ENCODE peak calls at places on chromosomes 3 and 15, in five cellular contexts. W, D, I, Y and K are unnamed samples.

GRCh38 chr15:43518073-43518761 is 809 bp downstream of the MAP1A start:
- DNase-seq in Y (no peak), D (peak; percentile 44), I (peak; percentile 46), W (no peak), K (no peak)

GRCh38 chr15:31867536-31868442 is 162.5 kb upstream of the CHRNA7 start:
- DNase-seq in D (peak; percentile 43), I (peak; percentile 63), Y (peak; percentile 88), W (peak; percentile 64), K (peak; percentile 90)

GRCh38 chr3:150515210-150515609 is 31.1 kb downstream of the SERP1 start:
- DNase-seq in Y (no peak), I (no peak), D (no peak), W (no peak), K (no peak)

GRCh38 chr3:88180398-88180999 is 30.7 kb downstream of the C3orf38 start:
- DNase-seq in W (no peak), D (no peak), Y (no peak), I (no peak), K (no peak)

GRCh38 chr15:79640206-79640605 is 208.1 kb downstream of the MINAR1 start:
- DNase-seq in I (no peak), Y (no peak), D (no peak), W (no peak), K (no peak)

GRCh38 chr3:187281191-187281714 is 10.3 kb downstream of the MASP1 start:
- DNase-seq in W (no peak), I (no peak), D (no peak), Y (no peak), K (no peak)

GRCh38 chr3:44353355-44353924 is 14.9 kb downstream of the TCAIM start:
- DNase-seq in I (no peak), D (no peak), Y (no peak), W (no peak), K (no peak)

GRCh38 chr3:70990190-70990589 is 593.3 kb downstream of the FOXP1 start:
- DNase-seq in Y (no peak), I (no peak), W (no peak), D (no peak), K (no peak)

GRCh38 chr15:71708052-71708432 is 102.3 kb upstream of the NR2E3 start:
- DNase-seq in Y (no peak), I (no peak), W (peak; percentile 23), D (no peak), K (no peak)

GRCh38 chr15:35874260-35874905 is 328.4 kb upstream of the DPH6 start:
- DNase-seq in I (no peak), D (no peak), Y (no peak), W (no peak), K (no peak)

GRCh38 chr15:67884514-67885225 is 44.8 kb upstream of the RNU6-1 start:
- DNase-seq in I (peak; percentile 95), D (peak; percentile 90), Y (peak; percentile 96), W (peak; percentile 92), K (peak; percentile 94)
- TF ChIP-seq POLR2A in I (peak; percentile 70), D (no peak), Y (peak; percentile 20), W (peak; percentile 68), K (no peak)

GRCh38 chr15:58746174-58746573 is 3.3 kb downstream of the ADAM10 start:
- DNase-seq in D (no peak), Y (no peak), I (no peak), W (no peak), K (no peak)

GRCh38 chr15:58752716-58753115 is 3.2 kb upstream of the ADAM10 start:
- DNase-seq in W (no peak), D (no peak), I (no peak), Y (no peak), K (no peak)

GRCh38 chr15:58749532-58750337 is at the start of gene ADAM10:
- DNase-seq in I (peak; percentile 100), D (peak; percentile 99), W (peak; percentile 99), Y (peak; percentile 100), K (peak; percentile 100)

GRCh38 chr15:58748040-58748786 is 1.3 kb downstream of the ADAM10 start:
- DNase-seq in W (no peak), D (no peak), Y (no peak), I (no peak), K (no peak)

DNA sequence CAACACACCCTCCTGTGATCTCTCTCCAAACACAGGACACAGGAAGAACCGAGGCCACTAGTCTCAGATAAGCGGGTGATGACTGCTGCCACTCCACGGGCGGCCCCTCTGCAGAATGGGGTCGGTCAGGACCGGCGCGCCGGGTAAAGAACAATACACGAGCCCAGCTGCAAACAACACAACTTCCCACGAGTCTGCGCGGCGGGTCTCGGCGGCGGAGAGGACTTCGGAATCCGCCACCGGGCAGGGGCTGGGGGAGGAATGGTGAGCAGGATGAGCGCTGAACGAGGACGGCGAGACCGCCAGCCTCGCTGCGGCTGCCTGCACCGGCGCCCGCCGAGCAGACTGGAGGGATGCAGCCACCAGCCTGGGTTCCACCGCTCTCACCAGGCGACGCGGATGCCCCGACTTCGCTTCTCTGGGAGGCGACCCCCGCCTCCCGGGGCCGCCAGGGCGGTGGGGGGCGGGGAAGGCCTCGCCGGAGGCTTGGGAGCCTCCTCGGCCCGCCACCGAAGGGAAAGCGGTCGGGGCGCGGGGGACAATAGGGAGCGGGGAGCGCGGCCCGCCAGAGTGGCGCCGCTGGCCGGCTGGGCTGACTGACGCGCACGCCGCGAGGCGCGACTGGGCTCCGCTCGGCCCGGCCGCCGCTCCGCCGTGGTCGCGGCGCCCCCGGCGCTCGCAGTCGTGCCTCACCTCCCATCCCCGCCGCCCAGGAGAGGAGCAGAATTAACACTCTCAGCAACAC is 548 bp downstream of the ADAM10 start:
- DNase-seq in Y (peak; percentile 93), W (peak; percentile 53), I (peak; percentile 56), D (peak; percentile 52), K (peak; percentile 91)
- TF ChIP-seq POLR2A in Y (no peak), W (peak; percentile 11), I (no peak), D (peak; percentile 11), K (no peak)

DNA sequence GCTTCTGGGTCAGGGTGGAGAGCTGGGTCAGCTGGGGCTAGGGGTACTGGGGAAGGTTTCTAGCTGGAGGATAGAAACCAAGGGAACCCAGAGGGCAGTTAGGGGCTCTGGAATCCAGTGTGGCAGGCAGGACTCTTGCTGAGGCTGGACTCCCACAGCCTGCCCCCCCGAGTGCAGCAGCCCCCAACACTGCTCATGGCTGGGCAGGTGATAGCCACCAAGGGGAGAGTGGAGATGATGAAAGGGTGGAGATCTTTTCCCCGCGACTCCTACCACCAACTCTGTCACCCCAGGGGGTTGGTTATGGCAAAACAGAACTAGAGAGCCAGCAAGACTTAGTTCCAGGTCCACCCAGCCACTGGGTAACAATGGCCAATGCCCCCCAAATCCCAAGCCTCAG is 16.9 kb upstream of the LINGO1 start:
- DNase-seq in W (no peak), I (no peak), Y (no peak), D (no peak), K (no peak)
- TF ChIP-seq POLR2A in W (no peak), I (no peak), Y (no peak), D (no peak), K (no peak)

DNA sequence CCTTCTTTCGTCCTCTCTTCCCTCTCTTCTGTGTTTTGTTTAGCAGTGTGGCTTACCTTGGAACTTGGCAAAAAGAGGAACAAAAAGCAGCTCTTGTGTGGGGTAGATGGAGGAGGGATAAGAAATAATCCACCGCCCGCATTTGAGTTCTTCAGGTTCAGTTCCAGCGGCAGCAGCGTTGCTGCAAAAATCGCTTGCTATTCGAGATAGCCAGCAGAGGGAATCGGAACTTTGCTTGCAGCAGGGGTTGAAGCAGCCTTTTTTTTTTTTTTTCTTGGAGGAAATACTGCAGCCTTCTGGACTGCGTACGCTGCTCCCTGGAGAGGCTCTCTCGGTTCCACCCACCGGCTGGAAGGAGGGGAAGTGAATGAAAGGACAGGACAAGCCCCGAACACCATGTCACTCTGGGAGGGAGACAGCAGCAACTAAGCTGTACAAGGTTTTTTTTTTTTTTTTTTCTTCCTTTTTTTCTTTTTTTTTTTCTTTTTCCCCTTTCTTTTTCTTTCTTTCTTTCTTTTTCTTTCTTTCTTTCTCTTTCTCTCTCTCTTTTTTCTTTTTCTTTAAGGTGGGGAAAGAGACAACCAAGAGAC is at the start of gene RBMS3:
- DNase-seq in I (peak; percentile 92), W (peak; percentile 75), Y (no peak), D (peak; percentile 90), K (peak; percentile 95)
- TF ChIP-seq POLR2A in I (peak; percentile 77), W (peak; percentile 67), Y (no peak), D (peak; percentile 52), K (no peak)

GRCh38 chr15:29429584-29429983 is 160.0 kb upstream of the NSMCE3 start:
- DNase-seq in I (no peak), Y (peak; percentile 65), D (no peak), W (no peak), K (peak; percentile 58)

GRCh38 chr15:29422606-29423005 is 153.0 kb upstream of the NSMCE3 start:
- DNase-seq in W (no peak), Y (no peak), D (no peak), I (no peak), K (no peak)

GRCh38 chr15:29424118-29424517 is 154.5 kb upstream of the NSMCE3 start:
- DNase-seq in W (no peak), Y (no peak), I (no peak), D (no peak), K (no peak)

GRCh38 chr15:29428925-29429573 is 159.4 kb upstream of the NSMCE3 start:
- DNase-seq in D (no peak), W (no peak), Y (no peak), I (no peak), K (no peak)

DNA sequence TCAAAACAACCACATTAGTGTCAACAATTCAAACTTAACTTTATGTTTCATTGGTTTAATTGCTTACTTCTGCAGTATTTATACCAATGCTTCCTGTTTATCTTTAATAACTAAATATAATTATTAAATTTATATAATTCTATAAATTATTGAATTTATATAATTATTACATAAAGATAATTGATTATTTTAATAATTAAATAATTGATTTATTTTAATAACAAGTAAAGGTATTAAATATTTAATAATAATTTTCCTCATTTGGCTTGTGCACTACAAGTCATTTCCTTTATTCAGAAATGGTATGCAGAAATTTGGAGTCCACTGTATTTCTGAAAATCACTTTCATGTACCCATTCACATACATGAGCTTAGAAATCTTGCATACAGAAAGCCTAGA is 156.2 kb upstream of the NSMCE3 start:
- DNase-seq in I (no peak), W (no peak), D (no peak), Y (no peak), K (no peak)
- TF ChIP-seq POLR2A in I (no peak), W (no peak), D (no peak), Y (no peak), K (no peak)

GRCh38 chr15:86433983-86434382 is 354.3 kb downstream of the AGBL1 start:
- DNase-seq in I (no peak), Y (no peak), D (no peak), W (no peak), K (no peak)

DNA sequence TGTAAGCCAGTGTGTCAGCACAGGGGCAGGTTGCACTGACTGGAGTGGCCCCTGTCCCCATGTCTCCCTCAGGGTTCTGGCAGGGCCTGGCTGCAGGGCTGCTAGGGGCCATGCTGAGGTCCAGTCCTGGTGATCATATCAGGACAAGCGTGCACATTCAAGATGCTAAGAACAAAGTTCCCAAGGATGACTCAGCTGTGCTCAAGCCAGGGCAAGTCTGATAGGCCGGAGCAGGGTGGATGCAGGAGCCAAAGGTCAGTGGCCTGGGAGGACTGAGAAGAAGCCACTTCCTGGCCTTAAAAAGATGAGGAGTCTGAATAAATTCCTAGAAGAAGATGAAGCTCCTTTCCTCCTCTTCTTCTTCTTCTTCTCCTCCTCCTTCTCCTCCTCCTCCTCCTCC is 353.2 kb downstream of the AGBL1 start:
- DNase-seq in D (no peak), I (no peak), Y (peak; percentile 20), W (no peak), K (no peak)
- TF ChIP-seq POLR2A in D (no peak), I (no peak), Y (no peak), W (no peak), K (no peak)